ENCODE peak calls at places on chromosomes 2 and 18, in six cellular contexts. F, K, P, R, Q and V are unnamed samples.

GRCh38 chr2:237062585-237062984 is 23.1 kb upstream of the COPS8 start:
- DNase-seq in F (no peak), K (no peak), P (no peak), R (no peak), Q (no peak), V (peak; percentile 85)

GRCh38 chr2:155309483-155309882 is 611.0 kb downstream of the KCNJ3 start:
- DNase-seq in F (no peak), K (no peak), P (no peak), R (no peak), Q (no peak), V (no peak)

GRCh38 chr2:128379021-128380005 is 60.6 kb upstream of the HS6ST1 start:
- DNase-seq in F (no peak), K (peak; percentile 48), P (peak; percentile 86), R (peak; percentile 75), Q (peak; percentile 67), V (no peak)

GRCh38 chr2:8676191-8676914 is 5.5 kb upstream of the ID2 start:
- DNase-seq in F (no peak), K (peak; percentile 77), P (peak; percentile 90), R (peak; percentile 87), Q (peak; percentile 85), V (no peak)

GRCh38 chr2:124048102-124048501 is 23.0 kb downstream of the CNTNAP5 start:
- DNase-seq in F (no peak), K (no peak), P (no peak), R (no peak), Q (no peak), V (no peak)

GRCh38 chr2:133331437-133331836 is 236.8 kb downstream of the NCKAP5 start:
- DNase-seq in F (no peak), K (no peak), P (no peak), R (no peak), Q (no peak), V (no peak)

GRCh38 chr2:30428827-30429461 is 18.1 kb upstream of the LCLAT1 start:
- DNase-seq in F (no peak), K (no peak), P (no peak), R (no peak), Q (no peak), V (no peak)

GRCh38 chr2:7013761-7014160 is 96.5 kb downstream of the RNF144A start:
- DNase-seq in F (no peak), K (no peak), P (no peak), R (no peak), Q (no peak), V (no peak)

GRCh38 chr2:167550448-167550847 is 662.2 kb downstream of the XIRP2 start:
- DNase-seq in F (peak; percentile 36), K (no peak), P (no peak), R (no peak), Q (no peak), V (no peak)

GRCh38 chr2:17867133-17867532 is 11.3 kb upstream of the KCNS3 start:
- DNase-seq in F (no peak), K (no peak), P (no peak), R (no peak), Q (no peak), V (no peak)

GRCh38 chr2:43637030-43637803 is at the start of gene PLEKHH2:
- DNase-seq in F (peak; percentile 89), K (peak; percentile 91), P (peak; percentile 97), R (peak; percentile 91), Q (peak; percentile 88), V (peak; percentile 95)

GRCh38 chr2:240250985-240251847 is 110.8 kb upstream of the OTOS start:
- DNase-seq in F (peak; percentile 27), K (peak; percentile 96), P (peak; percentile 94), R (peak; percentile 84), Q (peak; percentile 87), V (peak; percentile 25)

GRCh38 chr2:86074811-86075210 is 30.9 kb downstream of the POLR1A start:
- DNase-seq in F (no peak), K (no peak), P (no peak), R (no peak), Q (no peak), V (no peak)

GRCh38 chr2:170462433-170463205 is 252.5 kb upstream of the SP5 start:
- DNase-seq in F (no peak), K (no peak), P (no peak), R (no peak), Q (no peak), V (peak; percentile 12)

GRCh38 chr2:136361521-136361920 is 243.6 kb upstream of the CXCR4 start:
- DNase-seq in F (no peak), K (no peak), P (no peak), R (no peak), Q (no peak), V (no peak)

GRCh38 chr18:14945984-14946383 is 198.0 kb downstream of the ANKRD30B start:
- DNase-seq in F (no peak), K (no peak), P (no peak), R (no peak), Q (no peak), V (no peak)

GRCh38 chr2:142980246-142981068 is 103.0 kb downstream of the KYNU start:
- DNase-seq in F (peak; percentile 36), K (no peak), P (no peak), R (no peak), Q (no peak), V (no peak)

GRCh38 chr2:146301287-146301686 is 1543.5 kb upstream of the ACVR2A start:
- DNase-seq in F (peak; percentile 88), K (no peak), P (no peak), R (no peak), Q (no peak), V (no peak)

GRCh38 chr2:165067958-165068612 is 112.8 kb upstream of the SLC38A11 start:
- DNase-seq in F (no peak), K (peak; percentile 51), P (peak; percentile 42), R (no peak), Q (no peak), V (peak; percentile 90)

GRCh38 chr2:190553254-190553653 is 18.7 kb upstream of the NEMP2 start:
- DNase-seq in F (no peak), K (no peak), P (no peak), R (no peak), Q (no peak), V (no peak)
- H3K27ac ChIP-seq in F (no peak overlapping the region), K (no peak overlapping the region), P (no peak overlapping the region), R (no peak overlapping the region), Q (no peak overlapping the region), V (no peak overlapping the region)

DNA sequence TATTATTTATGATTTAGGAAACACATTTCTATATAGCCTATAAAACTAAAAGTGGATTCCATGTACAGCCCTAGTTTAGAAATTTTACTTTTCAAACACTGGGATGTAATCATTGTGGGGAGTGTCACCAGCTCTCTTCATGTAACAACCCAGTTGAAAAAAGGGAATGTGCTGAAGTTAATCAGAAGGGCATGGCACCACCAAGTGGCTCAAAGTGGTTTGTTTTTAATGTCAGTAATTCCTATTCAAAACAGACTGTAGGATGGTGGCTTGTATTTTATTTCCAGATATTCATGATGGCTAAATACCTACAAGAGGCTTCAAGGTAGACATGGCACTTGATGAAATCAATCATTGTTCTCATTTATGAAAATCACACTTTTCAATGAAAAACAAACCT is 58.1 kb upstream of the TMEM182 start:
- DNase-seq in F (peak; percentile 10), K (no peak), P (no peak), R (no peak), Q (no peak), V (no peak)
- TF ChIP-seq CTCF in F (peak; percentile 37), K (no peak), P (no peak), R (no peak), Q (no peak), V (peak; percentile 26)

DNA sequence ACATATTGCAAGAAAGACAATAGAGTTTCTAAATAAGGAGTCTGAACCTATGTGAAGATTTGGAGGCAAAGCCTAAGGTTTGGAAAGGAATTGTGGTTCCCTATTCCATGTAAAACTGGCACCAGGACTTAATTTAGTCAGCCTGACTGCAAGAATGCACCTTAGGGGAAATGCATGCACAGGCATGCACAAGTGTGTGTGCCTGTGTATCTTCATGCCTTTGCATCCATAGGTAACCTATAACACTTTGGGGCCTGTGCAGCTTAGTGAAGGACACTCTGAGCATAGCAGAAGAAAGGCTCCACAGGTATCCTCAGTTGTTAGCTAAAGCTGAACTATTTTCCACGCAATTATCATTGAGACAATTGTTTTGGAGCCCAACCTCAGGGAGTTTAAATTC is 73.4 kb downstream of the RPRM start:
- DNase-seq in F (no peak), K (no peak), P (no peak), R (no peak), Q (no peak), V (no peak)
- H3K4me3 ChIP-seq in F (no peak overlapping the region), K (no peak overlapping the region), P (no peak overlapping the region), R (no peak overlapping the region), Q (no peak overlapping the region), V (no peak overlapping the region)

DNA sequence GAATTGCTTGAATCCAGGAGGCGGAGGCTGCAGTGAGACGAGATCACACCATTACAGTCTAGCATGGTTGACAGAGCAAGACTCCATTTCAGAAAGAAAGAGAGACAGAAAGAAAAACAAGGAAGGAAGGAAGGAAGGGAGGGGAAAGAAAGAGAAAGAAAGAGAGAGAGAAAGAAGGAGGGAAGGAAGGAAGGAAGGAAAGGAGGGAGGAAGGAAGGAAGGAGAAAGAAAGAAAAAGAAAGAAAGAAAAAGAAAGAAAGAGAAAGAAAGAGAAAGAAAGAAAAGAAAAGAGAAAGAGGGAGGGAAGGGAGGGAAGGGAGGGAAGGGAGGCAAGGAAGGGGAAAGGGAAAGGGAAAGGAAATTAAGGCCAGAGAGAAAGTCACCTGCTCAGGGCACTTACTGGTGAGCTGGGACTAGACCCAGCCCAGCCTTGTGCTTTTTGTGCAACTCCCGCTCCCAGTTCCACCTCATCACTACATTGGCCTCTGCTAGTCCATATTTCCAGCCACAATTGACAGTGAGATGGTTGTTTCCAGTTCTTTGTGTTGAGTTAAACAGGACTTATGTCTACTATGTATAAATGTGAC is 35.7 kb downstream of the MOGAT1 start:
- DNase-seq in F (no peak), K (no peak), P (no peak), R (no peak), Q (no peak), V (no peak)
- H3K27ac ChIP-seq in F (no peak overlapping the region), K (no peak overlapping the region), P (no peak overlapping the region), R (no peak overlapping the region), Q (no peak overlapping the region), V (no peak overlapping the region)